ENCODE peak calls at places on chromosomes 16 and 17, in five cellular contexts. O is kidney epithelial cell; C is heart left ventricle; P is stimulated activated naive CD8-positive, alpha-beta T cell treated with anti-CD3 and anti-CD28 coated beads, Interleukin-15, Interleukin-2, amounts not matched to agents 100 U/mL and 50 U/mL, for 24 hours; E is T-helper 2 cell. M is an unnamed sample.
A peak's percentile ranks its signal among the peaks of the same experiment; 100 is the strongest.

GRCh38 chr16:82061861-82062525 is 26.9 kb downstream of the HSD17B2 start:
- DNase-seq in E (no peak), O (no peak), C (no peak), P (peak; percentile 6), M (no peak)

GRCh38 chr17:50382931-50383330 is 9.9 kb downstream of the EME1 start:
- DNase-seq in O (no peak), P (no peak), C (no peak), E (no peak), M (no peak)

GRCh38 chr17:43779145-43780125 is 658 bp upstream of the DUSP3 start:
- DNase-seq in E (no peak), P (no peak), C (peak; percentile 52), O (no peak), M (no peak)

GRCh38 chr16:4067262-4068001 is 48.8 kb downstream of the ADCY9 start:
- DNase-seq in O (no peak), C (no peak), E (no peak), P (no peak), M (no peak)

GRCh38 chr16:57633383-57634064 is 5.1 kb downstream of the ADGRG1 start:
- DNase-seq in E (no peak), P (no peak), C (no peak), O (no peak), M (no peak)

GRCh38 chr17:34757611-34758010 is 178.2 kb downstream of the TMEM132E start:
- DNase-seq in O (no peak), C (no peak), P (no peak), E (no peak), M (no peak)

GRCh38 chr17:29575511-29576213 is 7.2 kb downstream of the TP53I13 start:
- DNase-seq in O (no peak), E (no peak), P (no peak), C (no peak), M (peak; percentile 13)

GRCh38 chr17:60154616-60155426 is 5.0 kb downstream of the CA4 start:
- DNase-seq in C (peak; percentile 68), P (no peak), O (no peak), E (no peak), M (no peak)

GRCh38 chr16:12901204-12901596 is 198 bp upstream of the SHISA9 start:
- DNase-seq in C (no peak), O (no peak), E (no peak), P (no peak), M (no peak)

GRCh38 chr17:72446118-72446517 is 325.3 kb downstream of the SOX9 start:
- DNase-seq in O (no peak), C (no peak), P (no peak), E (no peak), M (no peak)